ENCODE peak calls at places on chromosomes 4 and X, in four cellular contexts. One of them, this sample, is unnamed.

GRCh38 chrX:68870357-68870756 is 41.5 kb downstream of the EFNB1 start:
- DNase-seq in MM.1S: no peak
- DNase-seq in GM23248: no peak
- DNase-seq in HCT116: no peak
- DNase-seq in this sample: no peak

GRCh38 chr4:149765630-149766029 is 50.0 kb downstream of the IQCM start:
- DNase-seq in MM.1S: no peak
- DNase-seq in HCT116: peak
- DNase-seq in GM23248: peak
- DNase-seq in this sample: no peak

GRCh38 chr4:148431401-148431800 is 10.8 kb downstream of the NR3C2 start:
- DNase-seq in MM.1S: no peak
- DNase-seq in GM23248: no peak
- DNase-seq in HCT116: no peak
- DNase-seq in this sample: no peak

GRCh38 chr4:142614621-142615323 is 231.3 kb downstream of the INPP4B start:
- DNase-seq in HCT116: no peak
- DNase-seq in GM23248: peak
- DNase-seq in MM.1S: no peak
- DNase-seq in this sample: no peak

GRCh38 chrX:101410461-101410860 is 2.4 kb downstream of the HNRNPH2 start:
- DNase-seq in MM.1S: no peak
- DNase-seq in HCT116: no peak
- DNase-seq in GM23248: peak
- DNase-seq in this sample: no peak

GRCh38 chr4:1345905-1346780 is 865 bp upstream of the UVSSA start:
- DNase-seq in HCT116: no peak
- DNase-seq in GM23248: peak
- DNase-seq in MM.1S: peak
- DNase-seq in this sample: peak

GRCh38 chr4:15042529-15043167 is 40.4 kb downstream of the CPEB2 start:
- DNase-seq in GM23248: peak
- DNase-seq in HCT116: no peak
- DNase-seq in MM.1S: no peak
- DNase-seq in this sample: no peak

GRCh38 chr4:41072021-41072777 is 142.1 kb downstream of the APBB2 start:
- DNase-seq in MM.1S: no peak
- DNase-seq in HCT116: no peak
- DNase-seq in GM23248: no peak
- DNase-seq in this sample: peak

GRCh38 chr4:139453041-139453370 is 915 bp upstream of the RAB33B start:
- DNase-seq in HCT116: no peak
- DNase-seq in MM.1S: peak
- DNase-seq in GM23248: peak
- DNase-seq in this sample: no peak

GRCh38 chr4:81471361-81472248 is at the start of gene RASGEF1B:
- DNase-seq in GM23248: peak
- DNase-seq in MM.1S: peak
- DNase-seq in HCT116: no peak
- DNase-seq in this sample: peak

GRCh38 chr4:81032805-81033684 is 2.5 kb downstream of the BMP3 start:
- DNase-seq in HCT116: no peak
- DNase-seq in GM23248: no peak
- DNase-seq in MM.1S: no peak
- DNase-seq in this sample: peak

GRCh38 chrX:154022108-154022507 is 2.4 kb upstream of the IRAK1 start:
- DNase-seq in HCT116: no peak
- DNase-seq in GM23248: no peak
- DNase-seq in MM.1S: no peak
- DNase-seq in this sample: no peak

GRCh38 chrX:31268359-31268758 is 196.5 kb upstream of the FTHL17 start:
- DNase-seq in MM.1S: no peak
- DNase-seq in GM23248: no peak
- DNase-seq in HCT116: no peak
- DNase-seq in this sample: peak

GRCh38 chr4:48262926-48263325 is 6.7 kb downstream of the TEC start:
- DNase-seq in GM23248: no peak
- DNase-seq in HCT116: no peak
- DNase-seq in MM.1S: no peak
- DNase-seq in this sample: no peak

GRCh38 chr4:93730251-93730650 is 98.3 kb upstream of the ATOH1 start:
- DNase-seq in MM.1S: no peak
- DNase-seq in GM23248: no peak
- DNase-seq in HCT116: no peak
- DNase-seq in this sample: no peak

GRCh38 chrX:39519566-39520301 is 578.0 kb downstream of the BCOR start:
- DNase-seq in MM.1S: no peak
- DNase-seq in GM23248: no peak
- DNase-seq in HCT116: no peak
- DNase-seq in this sample: no peak

GRCh38 chr4:164748375-164748774 is 5.6 kb upstream of the SMIM31 start:
- DNase-seq in GM23248: peak
- DNase-seq in HCT116: peak
- DNase-seq in MM.1S: peak
- DNase-seq in this sample: peak

GRCh38 chrX:9166566-9166909 is 132.6 kb upstream of the FAM9B start:
- DNase-seq in HCT116: no peak
- DNase-seq in GM23248: no peak
- DNase-seq in MM.1S: no peak
- DNase-seq in this sample: no peak

GRCh38 chrX:20637351-20637750 is 370.6 kb upstream of the RPS6KA3 start:
- DNase-seq in MM.1S: no peak
- DNase-seq in GM23248: peak
- DNase-seq in HCT116: no peak
- DNase-seq in this sample: no peak

GRCh38 chr4:40454816-40455215 is 119.7 kb downstream of the CHRNA9 start:
- DNase-seq in MM.1S: no peak
- DNase-seq in HCT116: no peak
- DNase-seq in GM23248: no peak
- DNase-seq in this sample: no peak

GRCh38 chr4:2811830-2812599 is 19.1 kb downstream of the SH3BP2 start:
- DNase-seq in GM23248: peak
- DNase-seq in MM.1S: peak
- DNase-seq in HCT116: peak
- DNase-seq in this sample: peak

GRCh38 chrX:124393238-124393637 is 46.9 kb downstream of the SH2D1A start:
- DNase-seq in HCT116: no peak
- DNase-seq in MM.1S: no peak
- DNase-seq in GM23248: no peak
- DNase-seq in this sample: no peak

GRCh38 chrX:124393659-124394058 is 47.3 kb downstream of the SH2D1A start:
- DNase-seq in MM.1S: no peak
- DNase-seq in GM23248: no peak
- DNase-seq in HCT116: no peak
- DNase-seq in this sample: no peak

GRCh38 chrX:124392794-124393193 is 46.4 kb downstream of the SH2D1A start:
- DNase-seq in HCT116: no peak
- DNase-seq in MM.1S: no peak
- DNase-seq in GM23248: no peak
- DNase-seq in this sample: no peak

GRCh38 chrX:124395145-124395858 is 48.9 kb downstream of the SH2D1A start:
- DNase-seq in GM23248: no peak
- DNase-seq in MM.1S: peak
- DNase-seq in HCT116: no peak
- DNase-seq in this sample: no peak
- TF ChIP-seq EZH2phosphoT487 in GM23248: no peak
- TF ChIP-seq EZH2phosphoT487 in MM.1S: no peak
- TF ChIP-seq EZH2phosphoT487 in HCT116: no peak
- TF ChIP-seq EZH2phosphoT487 in this sample: no peak

DNA sequence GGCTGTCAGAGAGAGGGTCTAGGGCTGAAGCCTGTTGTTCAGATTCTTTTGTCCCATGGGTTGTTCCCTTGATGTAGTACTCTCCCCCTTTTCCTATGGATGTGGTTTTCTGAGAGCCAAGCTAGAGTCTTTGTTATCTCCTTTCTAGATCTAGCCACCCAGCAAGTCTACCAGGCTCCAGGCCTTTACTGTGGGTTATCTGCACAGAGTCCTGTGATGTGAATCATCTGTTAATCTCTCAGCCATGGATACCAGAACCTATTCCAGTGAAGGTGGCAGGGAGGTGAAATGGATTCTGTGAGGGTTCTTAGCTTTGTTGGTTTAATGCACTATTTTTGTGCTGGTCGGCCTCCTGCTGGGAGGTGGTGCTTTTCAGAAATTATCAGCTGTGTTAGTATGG is 109.5 kb downstream of the PRR32 start:
- DNase-seq in GM23248: no peak
- DNase-seq in HCT116: no peak
- DNase-seq in MM.1S: no peak
- DNase-seq in this sample: no peak
- H3K9ac ChIP-seq in GM23248: no peak
- H3K9ac ChIP-seq in HCT116: no peak
- H3K9ac ChIP-seq in MM.1S: no peak
- H3K9ac ChIP-seq in this sample: no peak

GRCh38 chr4:173532725-173533511 is 2.9 kb upstream of the HAND2 start:
- DNase-seq in MM.1S: no peak
- DNase-seq in HCT116: no peak
- DNase-seq in GM23248: no peak
- DNase-seq in this sample: no peak
- TF ChIP-seq EZH2 in MM.1S: no peak
- TF ChIP-seq EZH2 in HCT116: no peak
- TF ChIP-seq EZH2 in GM23248: no peak
- TF ChIP-seq EZH2 in this sample: no peak

DNA sequence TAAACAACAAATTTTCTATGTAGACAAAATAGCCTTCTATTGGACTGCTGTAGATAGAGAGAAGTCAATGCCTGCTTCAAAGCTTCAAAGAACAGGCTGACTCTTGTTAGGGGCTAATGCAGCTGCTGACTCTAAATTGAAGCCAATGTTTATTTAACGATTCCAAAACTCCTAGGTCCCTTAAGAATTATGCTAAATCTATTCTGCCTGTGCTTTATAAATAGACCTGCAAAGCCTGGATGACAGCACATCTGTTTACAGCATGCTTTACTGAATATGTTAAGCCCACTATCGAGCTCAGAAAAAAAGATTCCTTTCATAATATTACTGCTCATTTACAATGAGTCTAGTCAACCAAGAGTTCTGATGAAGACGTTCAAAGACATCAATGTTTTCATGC is 54.8 kb upstream of the RBMXL3 start:
- DNase-seq in HCT116: no peak
- DNase-seq in GM23248: no peak
- DNase-seq in MM.1S: no peak
- DNase-seq in this sample: no peak
- TF ChIP-seq EZH2phosphoT487 in HCT116: no peak
- TF ChIP-seq EZH2phosphoT487 in GM23248: no peak
- TF ChIP-seq EZH2phosphoT487 in MM.1S: no peak
- TF ChIP-seq EZH2phosphoT487 in this sample: no peak

GRCh38 chrX:1521459-1521956 is 15.5 kb downstream of the P2RY8 start:
- DNase-seq in HCT116: no peak
- DNase-seq in MM.1S: peak
- DNase-seq in GM23248: no peak
- DNase-seq in this sample: no peak
- H3K9ac ChIP-seq in HCT116: no peak
- H3K9ac ChIP-seq in MM.1S: peak
- H3K9ac ChIP-seq in GM23248: no peak
- H3K9ac ChIP-seq in this sample: no peak

GRCh38 chrX:106726485-106727437 is at the start of gene RNF128:
- DNase-seq in HCT116: peak
- DNase-seq in MM.1S: peak
- DNase-seq in GM23248: peak
- DNase-seq in this sample: peak
- TF ChIP-seq EZH2 in HCT116: no peak
- TF ChIP-seq EZH2 in MM.1S: no peak
- TF ChIP-seq EZH2 in GM23248: no peak
- TF ChIP-seq EZH2 in this sample: peak

GRCh38 chr4:163164591-163164990 is 2.1 kb downstream of the NAF1 start:
- DNase-seq in HCT116: no peak
- DNase-seq in GM23248: peak
- DNase-seq in MM.1S: no peak
- DNase-seq in this sample: no peak

GRCh38 chr4:163167333-163167626 is 590 bp upstream of the NAF1 start:
- DNase-seq in GM23248: peak
- DNase-seq in HCT116: no peak
- DNase-seq in MM.1S: no peak
- DNase-seq in this sample: no peak

GRCh38 chr4:163164110-163164509 is 2.6 kb downstream of the NAF1 start:
- DNase-seq in GM23248: no peak
- DNase-seq in HCT116: no peak
- DNase-seq in MM.1S: no peak
- DNase-seq in this sample: no peak

GRCh38 chr4:163166041-163166579 is 580 bp downstream of the NAF1 start:
- DNase-seq in MM.1S: peak
- DNase-seq in GM23248: peak
- DNase-seq in HCT116: no peak
- DNase-seq in this sample: peak

GRCh38 chr4:163165217-163166017 is 1.3 kb downstream of the NAF1 start:
- DNase-seq in GM23248: peak
- DNase-seq in HCT116: no peak
- DNase-seq in MM.1S: no peak
- DNase-seq in this sample: no peak
- TF ChIP-seq EZH2phosphoT487 in GM23248: no peak
- TF ChIP-seq EZH2phosphoT487 in HCT116: no peak
- TF ChIP-seq EZH2phosphoT487 in MM.1S: no peak
- TF ChIP-seq EZH2phosphoT487 in this sample: no peak

This sample was measured in neural progenitor cell.